ENCODE peak calls at places on chromosome 12, in seven cellular contexts. I is GM20000, O is lung, X is NCI-H1436, V is WTC11, T is naive B cell, B is D341Med. F is an unnamed sample.

GRCh38 chr12:1313906-1314305 is 280.5 kb downstream of the FBXL14 start:
- DNase-seq in X (no peak), B (no peak), I (no peak), O (no peak), T (no peak), V (no peak), F (no peak)

GRCh38 chr12:104507672-104508071 is 50.9 kb downstream of the CHST11 start:
- DNase-seq in B (no peak), T (no peak), X (no peak), I (no peak), V (no peak), O (no peak), F (no peak)

GRCh38 chr12:74539261-74539660 is 1.6 kb downstream of the ATXN7L3B start:
- DNase-seq in V (no peak), I (no peak), T (no peak), X (no peak), O (no peak), B (no peak), F (no peak)

GRCh38 chr12:71214511-71215285 is 56.9 kb upstream of the TSPAN8 start:
- DNase-seq in I (no peak), X (no peak), B (no peak), T (no peak), V (no peak), O (no peak), F (no peak)

GRCh38 chr12:52633383-52633782 is 15.0 kb upstream of the KRT73 start:
- DNase-seq in O (no peak), T (no peak), B (peak; percentile 4), V (no peak), X (no peak), I (no peak), F (no peak)

GRCh38 chr12:43579240-43579639 is 27.2 kb upstream of the ADAMTS20 start:
- DNase-seq in I (no peak), B (no peak), V (no peak), X (no peak), T (no peak), O (no peak), F (no peak)

GRCh38 chr12:118098911-118099671 is 4.7 kb downstream of the VSIG10 start:
- DNase-seq in O (no peak), T (no peak), V (no peak), X (peak; percentile 20), I (no peak), B (no peak), F (peak; percentile 26)

GRCh38 chr12:101567918-101568317 is 26.9 kb upstream of the MYBPC1 start:
- DNase-seq in V (no peak), T (no peak), X (no peak), B (no peak), I (no peak), O (peak; percentile 42), F (no peak)

GRCh38 chr12:21662122-21662792 is 4.6 kb upstream of the LDHB start:
- DNase-seq in T (no peak), B (no peak), X (no peak), O (no peak), I (no peak), V (no peak), F (peak; percentile 14)

GRCh38 chr12:49838973-49839633 is 3.8 kb downstream of the BCDIN3D start:
- DNase-seq in T (peak; percentile 38), B (peak; percentile 57), X (peak; percentile 15), O (no peak), V (no peak), I (peak; percentile 40), F (peak; percentile 55)

GRCh38 chr12:60279224-60279623 is 683.4 kb downstream of the SLC16A7 start:
- DNase-seq in V (no peak), I (no peak), O (no peak), T (no peak), B (no peak), X (no peak), F (no peak)

GRCh38 chr12:38771871-38772270 is 133.5 kb downstream of the CPNE8 start:
- DNase-seq in T (peak; percentile 16), X (no peak), O (no peak), I (peak; percentile 24), B (no peak), V (no peak), F (no peak)

GRCh38 chr12:57522887-57523705 is 472 bp downstream of the MBD6 start:
- DNase-seq in B (no peak), T (no peak), I (no peak), O (peak; percentile 76), V (peak; percentile 72), X (peak; percentile 36), F (no peak)

GRCh38 chr12:25644964-25645363 is 91.9 kb upstream of the LMNTD1 start:
- DNase-seq in I (no peak), B (no peak), X (no peak), O (no peak), T (no peak), V (no peak), F (no peak)

GRCh38 chr12:26689281-26689841 is 143.6 kb downstream of the ITPR2 start:
- DNase-seq in T (no peak), X (no peak), V (no peak), B (no peak), O (no peak), I (no peak), F (no peak)

GRCh38 chr12:40152783-40153383 is 47.0 kb upstream of the SLC2A13 start:
- DNase-seq in I (peak; percentile 18), O (peak; percentile 62), T (peak; percentile 45), V (peak; percentile 51), X (no peak), B (peak; percentile 43), F (peak; percentile 38)

GRCh38 chr12:122081108-122081696 is 2.6 kb downstream of the MLXIP start:
- DNase-seq in T (no peak), X (no peak), I (no peak), V (no peak), O (no peak), B (no peak), F (peak; percentile 35)

GRCh38 chr12:31265722-31266121 is 60.2 kb downstream of the SINHCAF start:
- DNase-seq in X (no peak), T (no peak), V (no peak), I (no peak), O (no peak), B (no peak), F (no peak)

GRCh38 chr12:38588618-38589309 is 272.2 kb downstream of the ALG10B start:
- DNase-seq in T (no peak), B (no peak), I (no peak), X (no peak), V (no peak), O (no peak), F (no peak)

GRCh38 chr12:4272014-4272975 is 1.3 kb upstream of the CCND2 start:
- DNase-seq in V (peak; percentile 82), O (peak; percentile 78), T (peak; percentile 79), I (peak; percentile 94), X (no peak), B (peak; percentile 82), F (no peak)

GRCh38 chr12:78726854-78727253 is 137.7 kb upstream of the SYT1 start:
- DNase-seq in B (no peak), X (no peak), T (no peak), I (no peak), V (no peak), O (no peak), F (no peak)

GRCh38 chr12:119320678-119321077 is 13.9 kb upstream of the CCDC60 start:
- DNase-seq in I (no peak), O (no peak), X (no peak), T (no peak), B (no peak), V (no peak), F (no peak)